ENCODE peak calls at places on chromosomes 3 and 15, in ten cellular contexts. Q is Peyer's patch, W is IMR-90, E is adrenal gland, P is esophagus muscularis mucosa, V is ovary, L is upper lobe of left lung, R is testis, M is tibial nerve, T is sigmoid colon. K is an unnamed sample.

GRCh38 chr15:50137330-50137761 is 18.3 kb upstream of the ATP8B4 start:
- DNase-seq in Q (no peak), W (peak; percentile 99), E (peak; percentile 61), P (no peak), V (no peak), L (no peak), R (no peak), M (no peak), T (no peak), K (no peak)

GRCh38 chr3:140727886-140728285 is 50.0 kb downstream of the TRIM42 start:
- DNase-seq in Q (no peak), W (no peak), E (no peak), P (no peak), V (no peak), L (no peak), R (no peak), M (no peak), T (no peak), K (no peak)

GRCh38 chr15:60511351-60512157 is 32.6 kb upstream of the ICE2 start:
- DNase-seq in Q (no peak), W (peak; percentile 10), E (no peak), P (no peak), V (no peak), L (no peak), R (no peak), M (no peak), T (no peak), K (no peak)

GRCh38 chr3:37935290-37935668 is 55.3 kb upstream of the VILL start:
- DNase-seq in Q (no peak), W (peak; percentile 49), E (no peak), P (no peak), V (no peak), L (no peak), R (no peak), M (no peak), T (no peak), K (no peak)

GRCh38 chr3:64190517-64191515 is 34.5 kb downstream of the PRICKLE2 start:
- DNase-seq in Q (no peak), W (peak; percentile 94), E (no peak), P (peak; percentile 70), V (no peak), L (no peak), R (no peak), M (no peak), T (no peak), K (no peak)

GRCh38 chr15:81398910-81399551 is 25.0 kb upstream of the TMC3 start:
- DNase-seq in Q (no peak), W (peak; percentile 20), E (no peak), P (no peak), V (no peak), L (no peak), R (no peak), M (no peak), T (no peak), K (no peak)

GRCh38 chr15:101600024-101600423 is 52.2 kb downstream of the TM2D3 start:
- DNase-seq in Q (no peak), W (no peak), E (no peak), P (no peak), V (no peak), L (no peak), R (no peak), M (no peak), T (no peak), K (no peak)

GRCh38 chr3:149771652-149772271 is 19.5 kb upstream of the COMMD2 start:
- DNase-seq in Q (peak; percentile 76), W (peak; percentile 25), E (peak; percentile 40), P (no peak), V (peak; percentile 28), L (peak; percentile 38), R (peak; percentile 72), M (peak; percentile 70), T (peak; percentile 65), K (peak; percentile 52)

GRCh38 chr3:153052096-153052460 is 109.9 kb upstream of the RAP2B start:
- DNase-seq in Q (no peak), W (peak; percentile 95), E (no peak), P (peak; percentile 79), V (no peak), L (no peak), R (peak; percentile 28), M (no peak), T (peak; percentile 82), K (no peak)

GRCh38 chr3:58184982-58185360 is 25.8 kb downstream of the DNASE1L3 start:
- DNase-seq in Q (no peak), W (no peak), E (no peak), P (no peak), V (no peak), L (no peak), R (no peak), M (no peak), T (no peak), K (no peak)

GRCh38 chr3:127915937-127916480 is 977 bp downstream of the KBTBD12 start:
- DNase-seq in Q (no peak), W (no peak), E (no peak), P (no peak), V (no peak), L (no peak), R (no peak), M (no peak), T (no peak), K (no peak)

GRCh38 chr3:127920738-127921137 is 5.7 kb downstream of the KBTBD12 start:
- DNase-seq in Q (no peak), W (no peak), E (no peak), P (no peak), V (no peak), L (no peak), R (no peak), M (no peak), T (no peak), K (no peak)

GRCh38 chr3:127911421-127911931 is 3.6 kb upstream of the KBTBD12 start:
- DNase-seq in Q (no peak), W (no peak), E (no peak), P (no peak), V (no peak), L (no peak), R (no peak), M (no peak), T (no peak), K (no peak)

GRCh38 chr3:127914584-127914983 is 448 bp upstream of the KBTBD12 start:
- DNase-seq in Q (no peak), W (no peak), E (no peak), P (no peak), V (no peak), L (no peak), R (no peak), M (no peak), T (no peak), K (no peak)

DNA sequence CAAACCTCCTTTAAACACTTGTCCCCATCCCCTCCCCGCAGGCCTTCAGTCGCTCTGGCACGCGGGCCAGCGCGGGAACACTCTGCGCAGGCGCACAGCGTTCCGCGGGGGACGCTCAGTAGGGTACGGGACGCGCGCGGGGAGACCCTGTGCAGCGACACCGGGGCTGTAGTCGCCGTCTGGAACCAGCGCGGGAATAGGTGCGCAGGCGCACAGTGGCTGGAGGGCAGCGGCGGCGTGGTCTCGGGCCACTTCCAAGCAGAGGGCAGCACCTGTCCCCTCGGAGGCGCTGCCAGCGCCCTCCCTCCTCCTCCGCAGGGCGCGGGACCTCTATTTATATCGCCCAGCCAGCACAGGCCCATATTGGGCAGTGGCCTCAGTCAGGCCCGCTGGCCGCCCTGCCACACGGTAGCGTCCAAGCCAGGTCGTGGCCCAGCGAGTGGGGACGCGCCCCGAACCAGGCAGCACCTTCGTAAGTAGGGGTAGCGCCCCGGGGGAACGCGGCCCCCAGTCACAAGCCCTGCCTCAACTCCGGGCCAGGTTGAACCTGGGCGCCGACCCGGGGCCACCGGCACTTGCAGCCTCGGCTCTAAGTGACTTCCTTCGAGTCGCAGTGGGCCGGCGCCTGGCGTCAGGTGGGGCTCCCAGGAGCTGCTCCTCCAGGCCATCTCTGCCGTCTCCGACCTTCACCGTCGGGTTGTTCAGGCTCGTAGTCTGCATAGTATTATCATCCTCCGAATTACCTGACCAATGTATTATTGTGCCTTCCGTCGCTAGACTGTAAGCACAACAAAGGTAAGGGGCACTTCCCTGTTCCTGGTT is at the start of gene KBTBD12:
- DNase-seq in Q (no peak), W (no peak), E (no peak), P (no peak), V (peak; percentile 20), L (peak; percentile 35), R (peak; percentile 61), M (no peak), T (peak; percentile 77), K (peak; percentile 73)
- TF ChIP-seq POLR2A in Q (no peak), W (no peak), E (no peak), P (peak; percentile 72), V (no peak), L (no peak), R (no peak), M (no peak), T (peak; percentile 20), K (peak; percentile 72)

GRCh38 chr3:177626014-177626413 is 428.7 kb upstream of the TBL1XR1 start:
- DNase-seq in Q (no peak), W (no peak), E (no peak), P (no peak), V (no peak), L (no peak), R (no peak), M (no peak), T (no peak), K (no peak)

GRCh38 chr3:177629276-177629675 is 432.0 kb upstream of the TBL1XR1 start:
- DNase-seq in Q (no peak), W (no peak), E (no peak), P (no peak), V (no peak), L (no peak), R (no peak), M (no peak), T (no peak), K (no peak)

GRCh38 chr3:177622520-177622919 is 425.2 kb upstream of the TBL1XR1 start:
- DNase-seq in Q (no peak), W (no peak), E (no peak), P (no peak), V (no peak), L (no peak), R (no peak), M (no peak), T (no peak), K (no peak)

GRCh38 chr3:177622982-177623617 is 425.8 kb upstream of the TBL1XR1 start:
- DNase-seq in Q (no peak), W (no peak), E (no peak), P (no peak), V (no peak), L (no peak), R (no peak), M (no peak), T (no peak), K (no peak)

GRCh38 chr3:177624523-177625495 is 427.5 kb upstream of the TBL1XR1 start:
- DNase-seq in Q (no peak), W (no peak), E (no peak), P (no peak), V (no peak), L (no peak), R (no peak), M (no peak), T (no peak), K (no peak)
- H3K9me3 ChIP-seq in Q (no peaks in the 10 kb centered on the region), W (peaks cover 2% of the 10 kb centered on the region), E (no peaks in the 10 kb centered on the region), P (no peaks in the 10 kb centered on the region), V (no peaks in the 10 kb centered on the region), L (no peaks in the 10 kb centered on the region), R (no peaks in the 10 kb centered on the region), M (no peaks in the 10 kb centered on the region), T (no peaks in the 10 kb centered on the region), K (no peaks in the 10 kb centered on the region)

GRCh38 chr3:66572938-66573710 is 72.3 kb upstream of the LRIG1 start:
- DNase-seq in Q (no peak), W (no peak), E (no peak), P (no peak), V (no peak), L (no peak), R (peak; percentile 72), M (no peak), T (no peak), K (peak; percentile 6)
- TF ChIP-seq CTCF in Q (no peak), W (peak; percentile 10), E (peak; percentile 14), P (no peak), V (no peak), L (no peak), R (peak; percentile 29), M (no peak), T (no peak), K (no peak)

GRCh38 chr3:67000006-67000405 is 1.9 kb downstream of the KBTBD8 start:
- DNase-seq in Q (no peak), W (peak; percentile 86), E (no peak), P (no peak), V (no peak), L (no peak), R (no peak), M (no peak), T (no peak), K (no peak)
- TF ChIP-seq POLR2A in Q (no peak), W (peak; percentile 35), E (no peak), P (no peak), V (no peak), L (no peak), R (no peak), M (no peak), T (no peak), K (no peak)

K was measured in body of pancreas.